ENCODE peak calls at places on chromosome 18, in seven cellular contexts. Z is CD4-positive, CD25-positive, alpha-beta regulatory T cell; P is cardiac muscle cell; A is uterus; D is naive thymus-derived CD4-positive, alpha-beta T cell; W is tibial artery; N is heart left ventricle. T is an unnamed sample.

GRCh38 chr18:2197945-2198344 is 373.4 kb downstream of the METTL4 start:
- DNase-seq in Z (no peak), P (no peak), A (no peak), D (no peak), W (no peak), N (peak; percentile 29), T (no peak)

GRCh38 chr18:48367557-48367956 is 41.6 kb downstream of the ZBTB7C start:
- DNase-seq in Z (no peak), P (no peak), A (no peak), D (no peak), W (no peak), N (no peak), T (no peak)

GRCh38 chr18:50079571-50080295 is 115.2 kb downstream of the MYO5B start:
- DNase-seq in Z (no peak), P (no peak), A (no peak), D (no peak), W (peak; percentile 64), N (peak; percentile 82), T (no peak)

GRCh38 chr18:55506074-55506473 is 81.9 kb downstream of the TCF4 start:
- DNase-seq in Z (no peak), P (no peak), A (no peak), D (no peak), W (no peak), N (no peak), T (no peak)

GRCh38 chr18:73407506-73407905 is 539.7 kb upstream of the NETO1 start:
- DNase-seq in Z (no peak), P (peak; percentile 37), A (peak; percentile 14), D (no peak), W (no peak), N (peak; percentile 25), T (no peak)

GRCh38 chr18:54962919-54963645 is 3.8 kb upstream of the CCDC68 start:
- DNase-seq in Z (no peak), P (no peak), A (no peak), D (no peak), W (no peak), N (no peak), T (no peak)

GRCh38 chr18:74337155-74337911 is 21.7 kb downstream of the C18orf63 start:
- DNase-seq in Z (no peak), P (no peak), A (no peak), D (no peak), W (no peak), N (no peak), T (no peak)

GRCh38 chr18:70907673-70908072 is 618.8 kb downstream of the SOCS6 start:
- DNase-seq in Z (no peak), P (peak; percentile 2), A (no peak), D (no peak), W (no peak), N (no peak), T (no peak)

GRCh38 chr18:76472811-76473210 is 22.2 kb downstream of the ZNF516 start:
- DNase-seq in Z (no peak), P (no peak), A (no peak), D (no peak), W (no peak), N (no peak), T (no peak)

GRCh38 chr18:45026162-45026561 is 345.5 kb downstream of the SETBP1 start:
- DNase-seq in Z (no peak), P (no peak), A (no peak), D (no peak), W (no peak), N (no peak), T (no peak)

DNA sequence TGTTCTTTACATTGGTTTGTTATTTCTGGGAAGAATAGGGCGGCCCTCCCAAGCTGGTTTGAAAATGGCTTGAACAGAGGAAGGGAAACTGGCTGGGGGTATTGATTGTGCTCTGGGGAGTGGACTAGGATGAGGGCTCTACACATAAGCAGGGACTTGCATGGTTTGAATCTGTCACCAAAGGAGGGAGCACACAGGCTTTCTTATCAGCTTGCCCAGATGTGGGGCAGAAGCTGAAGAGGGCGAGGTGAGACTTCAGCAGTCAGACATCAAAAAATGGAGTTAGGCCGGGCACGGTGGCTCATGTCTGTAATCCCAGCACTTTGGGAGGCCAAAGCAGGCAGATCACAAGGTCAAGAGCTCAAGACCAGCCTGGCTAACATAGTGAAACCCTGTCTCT is 7.2 kb upstream of the RAB12 start:
- DNase-seq in Z (no peak), P (no peak), A (no peak), D (no peak), W (no peak), N (no peak), T (no peak)
- H3K4me1 ChIP-seq in Z (no peaks in the 10 kb centered on the region), P (no peaks in the 10 kb centered on the region), A (no peaks in the 10 kb centered on the region), D (no peaks in the 10 kb centered on the region), W (no peaks in the 10 kb centered on the region), N (no peaks in the 10 kb centered on the region), T (no peaks in the 10 kb centered on the region)

DNA sequence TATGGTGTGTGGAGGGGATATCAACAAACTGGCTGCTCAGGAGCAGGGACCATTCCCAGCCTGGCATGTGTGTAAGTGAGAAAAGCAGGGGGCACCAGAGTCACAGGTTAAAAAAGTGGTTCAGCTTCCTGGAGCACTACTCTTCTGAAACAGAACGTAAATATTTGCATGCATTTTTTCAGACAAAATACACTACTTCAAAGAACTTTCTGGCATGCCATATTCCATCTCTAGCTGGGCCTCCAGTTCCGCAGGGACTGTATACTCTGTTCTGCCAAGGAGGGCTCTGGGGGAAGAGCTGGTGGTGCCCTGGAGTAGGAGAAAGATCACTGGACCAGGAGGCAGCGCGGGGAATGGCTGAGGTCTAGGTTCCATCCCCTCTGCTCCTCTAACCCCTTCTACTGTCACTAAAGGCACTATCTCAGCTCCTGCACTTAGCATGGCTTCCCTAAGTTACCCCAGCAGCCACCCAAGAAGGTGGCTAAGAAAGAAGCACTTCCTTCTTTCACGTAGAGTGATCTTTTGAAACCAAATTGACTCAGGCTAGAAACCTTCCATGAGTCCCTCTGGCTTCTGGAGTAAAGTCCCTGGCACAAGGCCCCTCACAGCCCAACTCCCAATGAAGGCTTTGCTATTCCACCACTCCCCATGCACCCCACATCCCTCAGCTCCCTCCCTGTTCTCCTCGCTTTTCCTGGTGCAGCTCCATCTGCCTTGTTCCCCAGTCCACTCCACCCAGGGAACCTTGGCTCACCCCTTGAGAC is 57.6 kb upstream of the CABLES1 start:
- DNase-seq in Z (no peak), P (peak; percentile 29), A (no peak), D (no peak), W (no peak), N (no peak), T (no peak)
- H3K27ac ChIP-seq in Z (no peak overlapping the region), P (no peak overlapping the region), A (no peak overlapping the region), D (no peak overlapping the region), W (no peak overlapping the region), N (no peak overlapping the region), T (no peak overlapping the region)

GRCh38 chr18:13501896-13502295 is 224.5 kb downstream of the FAM210A start:
- DNase-seq in Z (peak; percentile 41), P (no peak), A (no peak), D (no peak), W (no peak), N (no peak), T (no peak)
- H3K4me3 ChIP-seq in Z (peak overlapping the region; percentile 58), P (no peak overlapping the region), A (no peak overlapping the region), D (no peak overlapping the region), W (peak overlapping the region; percentile 34), N (no peak overlapping the region), T (no peak overlapping the region)

GRCh38 chr18:63140038-63140450 is 179.5 kb downstream of the BCL2 start:
- DNase-seq in Z (no peak), P (no peak), A (no peak), D (no peak), W (no peak), N (no peak), T (no peak)

GRCh38 chr18:63135101-63135500 is 184.5 kb downstream of the BCL2 start:
- DNase-seq in Z (no peak), P (no peak), A (no peak), D (no peak), W (no peak), N (no peak), T (no peak)

GRCh38 chr18:63140997-63141776 is 178.4 kb downstream of the BCL2 start:
- DNase-seq in Z (no peak), P (no peak), A (no peak), D (no peak), W (no peak), N (no peak), T (no peak)

GRCh38 chr18:63138469-63139340 is 180.9 kb downstream of the BCL2 start:
- DNase-seq in Z (no peak), P (no peak), A (no peak), D (no peak), W (no peak), N (no peak), T (peak; percentile 71)

DNA sequence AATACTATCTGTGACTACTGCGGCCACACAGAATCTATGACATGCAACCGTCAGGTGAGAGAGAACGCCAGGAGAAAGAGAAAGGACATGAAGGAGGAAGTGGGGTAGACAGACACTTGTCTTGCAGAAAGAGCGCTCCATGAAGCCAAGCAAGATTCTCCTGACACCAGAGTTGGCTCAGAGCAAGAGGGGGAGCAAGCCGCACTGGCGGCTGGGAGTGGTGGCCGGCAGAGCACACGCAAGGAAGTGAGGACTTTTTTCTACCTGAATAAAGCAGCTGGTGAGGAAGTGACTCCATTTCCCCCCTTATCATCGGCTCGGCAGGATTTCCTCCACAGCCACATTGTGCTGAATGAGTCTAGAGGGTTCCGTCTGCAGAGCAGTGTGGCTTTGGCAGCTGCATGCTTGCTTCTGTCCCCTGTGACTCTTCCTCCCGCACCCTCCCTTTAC is 181.5 kb downstream of the BCL2 start:
- DNase-seq in Z (peak; percentile 64), P (no peak), A (no peak), D (peak; percentile 67), W (no peak), N (peak; percentile 59), T (no peak)
- H3K4me1 ChIP-seq in Z (peaks cover 24% of the 10 kb centered on the region), P (peaks cover 3% of the 10 kb centered on the region), A (peaks cover 9% of the 10 kb centered on the region), D (peaks cover 25% of the 10 kb centered on the region), W (no peaks in the 10 kb centered on the region), N (peaks cover 44% of the 10 kb centered on the region), T (peaks cover 4% of the 10 kb centered on the region)

DNA sequence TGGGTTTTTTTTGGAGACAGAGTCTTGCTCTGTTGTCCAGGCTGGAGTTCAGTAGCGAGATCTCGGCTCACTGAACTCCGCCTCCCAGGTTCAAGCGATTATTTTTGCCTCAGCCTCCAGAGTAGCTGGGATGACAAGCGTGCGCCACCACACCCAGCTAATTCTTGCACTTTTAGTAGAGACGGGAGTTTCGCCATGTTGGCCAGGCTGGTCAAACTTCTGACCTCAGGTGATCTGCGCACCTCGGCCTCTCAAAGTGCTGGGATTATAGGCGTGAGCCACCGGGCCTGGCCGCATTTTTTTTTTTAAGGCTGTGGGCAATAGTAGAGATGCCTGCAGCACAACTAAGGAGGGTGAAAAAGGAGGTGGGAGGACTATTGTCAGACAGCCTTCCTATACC is 41.7 kb upstream of the ZNF532 start:
- DNase-seq in Z (no peak), P (no peak), A (no peak), D (no peak), W (no peak), N (no peak), T (no peak)
- H3K27ac ChIP-seq in Z (no peak overlapping the region), P (no peak overlapping the region), A (no peak overlapping the region), D (no peak overlapping the region), W (no peak overlapping the region), N (no peak overlapping the region), T (no peak overlapping the region)

T was measured in iPS DF 6.9.